ENCODE peak calls at places on chromosomes 6 and 20, in ten cellular contexts. C is NCI-H748 treated with DMSO at 0.1 percent for 48 hours, B is activated B cell treated with CpG ODN at 0.5 μM for 24 hours, J is hepatic stellate cell, G is aorta, K is left lung, S is ovary, U is psoas muscle, M is AG10803, O is heart right ventricle. L is an unnamed sample.
A peak's percentile ranks its signal among the peaks of the same experiment; 100 is the strongest.

GRCh38 chr6:72913797-72914196 is 291.9 kb downstream of the KCNQ5 start:
- DNase-seq in M (no peak), G (no peak), O (no peak), B (no peak), J (no peak), C (no peak), S (no peak), K (no peak), U (no peak), L (no peak)

GRCh38 chr20:8449120-8449519 is 317.1 kb downstream of the PLCB1 start:
- DNase-seq in S (no peak), M (peak; percentile 55), K (no peak), J (no peak), U (no peak), C (no peak), G (no peak), B (no peak), O (no peak), L (no peak)

GRCh38 chr6:47700596-47700995 is 2.2 kb downstream of the ADGRF4 start:
- DNase-seq in K (no peak), S (no peak), C (no peak), O (no peak), G (no peak), M (no peak), B (no peak), U (no peak), J (no peak), L (no peak)

GRCh38 chr6:79947191-79948173 is at the start of gene ELOVL4:
- DNase-seq in S (peak; percentile 78), C (peak; percentile 83), G (peak; percentile 78), O (peak; percentile 43), B (peak; percentile 16), K (peak; percentile 83), M (peak; percentile 69), J (peak; percentile 57), U (peak; percentile 60), L (no peak)

GRCh38 chr6:139905404-139906052 is 531.1 kb upstream of the CITED2 start:
- DNase-seq in M (peak; percentile 61), G (no peak), K (no peak), S (no peak), C (no peak), J (no peak), U (no peak), B (no peak), O (no peak), L (no peak)

GRCh38 chr6:13614926-13615801 is at the start of gene NOL7:
- DNase-seq in O (peak; percentile 98), S (peak; percentile 98), B (peak; percentile 98), G (peak; percentile 98), K (peak; percentile 98), C (peak; percentile 98), J (peak; percentile 95), M (peak; percentile 99), U (peak; percentile 97), L (peak; percentile 98)

GRCh38 chr20:46243707-46244628 is 64.3 kb downstream of the CDH22 start:
- DNase-seq in M (peak; percentile 3), C (no peak), S (no peak), J (peak; percentile 41), G (no peak), B (no peak), U (no peak), O (no peak), K (no peak), L (no peak)

GRCh38 chr6:139623382-139623781 is 248.9 kb upstream of the CITED2 start:
- DNase-seq in U (no peak), C (no peak), M (no peak), S (no peak), O (no peak), K (no peak), G (no peak), B (no peak), J (no peak), L (no peak)

GRCh38 chr6:166752097-166752496 is 125.0 kb upstream of the RPS6KA2 start:
- DNase-seq in B (no peak), M (no peak), J (no peak), U (no peak), K (no peak), S (no peak), C (no peak), G (no peak), O (no peak), L (no peak)

GRCh38 chr6:31727717-31728671 is 1.1 kb downstream of the DDAH2 start:
- DNase-seq in U (no peak), S (no peak), M (no peak), B (no peak), G (peak; percentile 59), O (no peak), C (no peak), J (no peak), K (peak; percentile 85), L (no peak)

GRCh38 chr6:111781055-111781708 is 92.1 kb downstream of the FYN start:
- DNase-seq in K (no peak), M (peak; percentile 71), B (no peak), O (no peak), J (no peak), G (no peak), S (peak; percentile 35), C (no peak), U (no peak), L (no peak)

L was measured in gastrocnemius medialis.